ENCODE peak calls at places on chromosomes 5 and 9, in six cellular contexts. One of them, this sample, is unnamed. For H3K27me3, the result is how much of the 10 kb centered on the place peaks cover.

GRCh38 chr5:125176005-125176390 is 429.6 kb upstream of the ZNF608 start:
- DNase-seq in keratinocyte: no peak
- DNase-seq in gastrocnemius medialis: no peak
- DNase-seq in uterus: no peak
- DNase-seq in adrenal gland: no peak
- DNase-seq in cardiac muscle cell: no peak
- DNase-seq in this sample: no peak

GRCh38 chr5:103014983-103015382 is 105.0 kb downstream of the GIN1 start:
- DNase-seq in keratinocyte: no peak
- DNase-seq in gastrocnemius medialis: no peak
- DNase-seq in uterus: no peak
- DNase-seq in adrenal gland: no peak
- DNase-seq in cardiac muscle cell: peak
- DNase-seq in this sample: no peak

GRCh38 chr9:16236326-16236725 is 634.1 kb downstream of the BNC2 start:
- DNase-seq in keratinocyte: no peak
- DNase-seq in gastrocnemius medialis: peak
- DNase-seq in uterus: peak
- DNase-seq in adrenal gland: no peak
- DNase-seq in cardiac muscle cell: peak
- DNase-seq in this sample: no peak

GRCh38 chr5:124513216-124513615 is 233.2 kb downstream of the ZNF608 start:
- DNase-seq in keratinocyte: no peak
- DNase-seq in gastrocnemius medialis: no peak
- DNase-seq in uterus: no peak
- DNase-seq in adrenal gland: no peak
- DNase-seq in cardiac muscle cell: peak
- DNase-seq in this sample: peak

GRCh38 chr9:68685770-68686169 is 19.3 kb upstream of the PIP5K1B start:
- DNase-seq in keratinocyte: no peak
- DNase-seq in gastrocnemius medialis: no peak
- DNase-seq in uterus: no peak
- DNase-seq in adrenal gland: peak
- DNase-seq in cardiac muscle cell: peak
- DNase-seq in this sample: no peak

GRCh38 chr9:33924978-33925797 is 108.2 kb downstream of the UBE2R2 start:
- DNase-seq in keratinocyte: no peak
- DNase-seq in gastrocnemius medialis: peak
- DNase-seq in uterus: peak
- DNase-seq in adrenal gland: peak
- DNase-seq in cardiac muscle cell: peak
- DNase-seq in this sample: peak

GRCh38 chr9:86546712-86547111 is 192.5 kb upstream of the TUT7 start:
- DNase-seq in keratinocyte: no peak
- DNase-seq in gastrocnemius medialis: peak
- DNase-seq in uterus: no peak
- DNase-seq in adrenal gland: no peak
- DNase-seq in cardiac muscle cell: no peak
- DNase-seq in this sample: no peak

GRCh38 chr9:33737811-33738606 is 57.4 kb upstream of the PRSS3 start:
- DNase-seq in keratinocyte: peak
- DNase-seq in gastrocnemius medialis: no peak
- DNase-seq in uterus: no peak
- DNase-seq in adrenal gland: peak
- DNase-seq in cardiac muscle cell: peak
- DNase-seq in this sample: peak

GRCh38 chr9:28329323-28329722 is 756.0 kb upstream of the C9orf72 start:
- DNase-seq in keratinocyte: no peak
- DNase-seq in gastrocnemius medialis: no peak
- DNase-seq in uterus: no peak
- DNase-seq in adrenal gland: no peak
- DNase-seq in cardiac muscle cell: no peak
- DNase-seq in this sample: no peak

GRCh38 chr5:39570418-39571027 is 145.7 kb upstream of the DAB2 start:
- DNase-seq in keratinocyte: no peak
- DNase-seq in gastrocnemius medialis: no peak
- DNase-seq in uterus: no peak
- DNase-seq in adrenal gland: no peak
- DNase-seq in cardiac muscle cell: peak
- DNase-seq in this sample: no peak

GRCh38 chr5:176773408-176774035 is 36.8 kb upstream of the UNC5A start:
- DNase-seq in keratinocyte: no peak
- DNase-seq in gastrocnemius medialis: no peak
- DNase-seq in uterus: no peak
- DNase-seq in adrenal gland: no peak
- DNase-seq in cardiac muscle cell: no peak
- DNase-seq in this sample: no peak

GRCh38 chr5:176776141-176776865 is 34.1 kb upstream of the UNC5A start:
- DNase-seq in keratinocyte: no peak
- DNase-seq in gastrocnemius medialis: no peak
- DNase-seq in uterus: no peak
- DNase-seq in adrenal gland: no peak
- DNase-seq in cardiac muscle cell: no peak
- DNase-seq in this sample: no peak

GRCh38 chr5:176772271-176773210 is 37.8 kb upstream of the UNC5A start:
- DNase-seq in keratinocyte: no peak
- DNase-seq in gastrocnemius medialis: no peak
- DNase-seq in uterus: no peak
- DNase-seq in adrenal gland: no peak
- DNase-seq in cardiac muscle cell: no peak
- DNase-seq in this sample: no peak

GRCh38 chr5:176775409-176775808 is 35.0 kb upstream of the UNC5A start:
- DNase-seq in keratinocyte: no peak
- DNase-seq in gastrocnemius medialis: no peak
- DNase-seq in uterus: no peak
- DNase-seq in adrenal gland: no peak
- DNase-seq in cardiac muscle cell: no peak
- DNase-seq in this sample: no peak

GRCh38 chr5:176774216-176775171 is 35.9 kb upstream of the UNC5A start:
- DNase-seq in keratinocyte: no peak
- DNase-seq in gastrocnemius medialis: no peak
- DNase-seq in uterus: no peak
- DNase-seq in adrenal gland: no peak
- DNase-seq in cardiac muscle cell: no peak
- DNase-seq in this sample: no peak
- H3K27me3 ChIP-seq in keratinocyte: under half
- H3K27me3 ChIP-seq in gastrocnemius medialis: under half
- H3K27me3 ChIP-seq in uterus: under half
- H3K27me3 ChIP-seq in adrenal gland: under half
- H3K27me3 ChIP-seq in cardiac muscle cell: under half
- H3K27me3 ChIP-seq in this sample: under half

DNA sequence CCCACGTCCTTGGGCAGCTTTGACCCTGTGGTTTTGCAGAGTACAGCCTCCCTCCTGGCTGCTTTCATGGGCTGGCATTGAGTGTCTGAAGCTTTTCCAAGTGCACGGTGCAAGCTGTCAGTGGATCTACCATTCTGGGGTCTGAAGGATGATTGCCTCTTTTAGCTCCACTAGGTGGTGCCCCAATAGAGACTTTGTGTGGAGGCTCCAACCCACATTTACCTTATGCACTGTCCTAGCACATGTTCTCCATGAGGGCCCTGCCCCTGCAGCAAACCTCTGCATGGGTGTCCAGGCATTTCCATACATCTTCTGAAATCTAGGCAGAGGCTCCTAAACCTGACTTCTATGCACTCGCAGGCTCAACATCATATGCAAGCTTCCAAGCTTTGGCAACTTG is 644.2 kb upstream of the CDH9 start:
- DNase-seq in keratinocyte: no peak
- DNase-seq in gastrocnemius medialis: no peak
- DNase-seq in uterus: no peak
- DNase-seq in adrenal gland: no peak
- DNase-seq in cardiac muscle cell: peak
- DNase-seq in this sample: no peak
- TF ChIP-seq CTCF in keratinocyte: no peak
- TF ChIP-seq CTCF in gastrocnemius medialis: no peak
- TF ChIP-seq CTCF in uterus: no peak
- TF ChIP-seq CTCF in adrenal gland: no peak
- TF ChIP-seq CTCF in cardiac muscle cell: peak
- TF ChIP-seq CTCF in this sample: peak

GRCh38 chr5:43041669-43042175 is 1.6 kb upstream of the ANXA2R start:
- DNase-seq in keratinocyte: no peak
- DNase-seq in gastrocnemius medialis: peak
- DNase-seq in uterus: peak
- DNase-seq in adrenal gland: peak
- DNase-seq in cardiac muscle cell: peak
- DNase-seq in this sample: no peak

GRCh38 chr5:43040287-43041098 is at the start of gene ANXA2R:
- DNase-seq in keratinocyte: peak
- DNase-seq in gastrocnemius medialis: peak
- DNase-seq in uterus: peak
- DNase-seq in adrenal gland: peak
- DNase-seq in cardiac muscle cell: peak
- DNase-seq in this sample: no peak

GRCh38 chr5:43042176-43042625 is 2.1 kb upstream of the ANXA2R start:
- DNase-seq in keratinocyte: no peak
- DNase-seq in gastrocnemius medialis: peak
- DNase-seq in uterus: peak
- DNase-seq in adrenal gland: peak
- DNase-seq in cardiac muscle cell: peak
- DNase-seq in this sample: no peak

GRCh38 chr5:43039468-43040286 is 442 bp downstream of the ANXA2R start:
- DNase-seq in keratinocyte: no peak
- DNase-seq in gastrocnemius medialis: peak
- DNase-seq in uterus: peak
- DNase-seq in adrenal gland: peak
- DNase-seq in cardiac muscle cell: peak
- DNase-seq in this sample: no peak

GRCh38 chr5:43041131-43041668 is 1.1 kb upstream of the ANXA2R start:
- DNase-seq in keratinocyte: no peak
- DNase-seq in gastrocnemius medialis: peak
- DNase-seq in uterus: peak
- DNase-seq in adrenal gland: no peak
- DNase-seq in cardiac muscle cell: no peak
- DNase-seq in this sample: no peak
- H3K27me3 ChIP-seq in keratinocyte: under half
- H3K27me3 ChIP-seq in gastrocnemius medialis: under half
- H3K27me3 ChIP-seq in uterus: under half
- H3K27me3 ChIP-seq in adrenal gland: under half
- H3K27me3 ChIP-seq in cardiac muscle cell: half or more
- H3K27me3 ChIP-seq in this sample: under half

DNA sequence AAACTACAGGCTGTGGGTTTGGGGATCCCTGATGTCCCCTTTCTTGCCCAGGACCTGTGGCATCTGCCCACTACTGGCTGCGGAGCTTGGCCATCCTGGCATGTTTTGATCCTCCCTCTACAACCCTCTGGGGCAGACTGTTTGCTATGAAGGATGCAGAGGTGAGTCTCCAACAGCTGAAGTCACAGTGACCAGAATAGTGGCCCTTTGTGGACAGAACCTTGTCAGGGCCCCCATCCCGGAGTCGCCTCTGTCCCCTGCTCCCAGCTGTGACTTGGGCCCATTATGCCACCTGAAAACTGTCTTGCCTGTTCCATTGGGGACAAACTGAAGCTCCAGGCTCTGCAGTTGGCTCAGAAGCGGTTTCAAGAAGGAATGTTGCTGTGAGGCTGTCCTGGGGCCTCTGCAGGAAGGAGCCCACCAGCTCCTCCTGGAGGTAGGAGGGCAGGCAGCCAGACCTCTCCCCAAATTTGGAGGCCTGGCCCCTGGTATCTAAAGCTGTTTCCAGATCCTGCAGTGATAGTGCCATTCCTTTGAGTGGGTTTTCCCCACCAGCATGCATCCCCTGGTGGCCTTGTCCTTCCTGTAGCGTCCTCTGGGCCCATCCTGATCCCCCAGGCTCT is 93.3 kb downstream of the BARX1 start:
- DNase-seq in keratinocyte: no peak
- DNase-seq in gastrocnemius medialis: no peak
- DNase-seq in uterus: no peak
- DNase-seq in adrenal gland: no peak
- DNase-seq in cardiac muscle cell: no peak
- DNase-seq in this sample: no peak
- TF ChIP-seq CTCF in keratinocyte: no peak
- TF ChIP-seq CTCF in gastrocnemius medialis: no peak
- TF ChIP-seq CTCF in uterus: no peak
- TF ChIP-seq CTCF in adrenal gland: no peak
- TF ChIP-seq CTCF in cardiac muscle cell: no peak
- TF ChIP-seq CTCF in this sample: no peak

GRCh38 chr9:93945400-93946337 is 9.5 kb downstream of the BARX1 start:
- DNase-seq in keratinocyte: no peak
- DNase-seq in gastrocnemius medialis: no peak
- DNase-seq in uterus: no peak
- DNase-seq in adrenal gland: no peak
- DNase-seq in cardiac muscle cell: no peak
- DNase-seq in this sample: no peak
- H3K27me3 ChIP-seq in keratinocyte: half or more
- H3K27me3 ChIP-seq in gastrocnemius medialis: half or more
- H3K27me3 ChIP-seq in uterus: under half
- H3K27me3 ChIP-seq in adrenal gland: half or more
- H3K27me3 ChIP-seq in cardiac muscle cell: half or more
- H3K27me3 ChIP-seq in this sample: half or more

GRCh38 chr9:126701820-126702500 is 88.2 kb downstream of the LMX1B start:
- DNase-seq in keratinocyte: no peak
- DNase-seq in gastrocnemius medialis: no peak
- DNase-seq in uterus: no peak
- DNase-seq in adrenal gland: peak
- DNase-seq in cardiac muscle cell: no peak
- DNase-seq in this sample: no peak

GRCh38 chr9:126704157-126704941 is 90.6 kb downstream of the LMX1B start:
- DNase-seq in keratinocyte: no peak
- DNase-seq in gastrocnemius medialis: no peak
- DNase-seq in uterus: peak
- DNase-seq in adrenal gland: peak
- DNase-seq in cardiac muscle cell: peak
- DNase-seq in this sample: peak

GRCh38 chr9:126700903-126701819 is 87.4 kb downstream of the LMX1B start:
- DNase-seq in keratinocyte: no peak
- DNase-seq in gastrocnemius medialis: no peak
- DNase-seq in uterus: no peak
- DNase-seq in adrenal gland: no peak
- DNase-seq in cardiac muscle cell: no peak
- DNase-seq in this sample: no peak

GRCh38 chr9:126703330-126704156 is 89.8 kb downstream of the LMX1B start:
- DNase-seq in keratinocyte: no peak
- DNase-seq in gastrocnemius medialis: no peak
- DNase-seq in uterus: no peak
- DNase-seq in adrenal gland: peak
- DNase-seq in cardiac muscle cell: no peak
- DNase-seq in this sample: no peak

DNA sequence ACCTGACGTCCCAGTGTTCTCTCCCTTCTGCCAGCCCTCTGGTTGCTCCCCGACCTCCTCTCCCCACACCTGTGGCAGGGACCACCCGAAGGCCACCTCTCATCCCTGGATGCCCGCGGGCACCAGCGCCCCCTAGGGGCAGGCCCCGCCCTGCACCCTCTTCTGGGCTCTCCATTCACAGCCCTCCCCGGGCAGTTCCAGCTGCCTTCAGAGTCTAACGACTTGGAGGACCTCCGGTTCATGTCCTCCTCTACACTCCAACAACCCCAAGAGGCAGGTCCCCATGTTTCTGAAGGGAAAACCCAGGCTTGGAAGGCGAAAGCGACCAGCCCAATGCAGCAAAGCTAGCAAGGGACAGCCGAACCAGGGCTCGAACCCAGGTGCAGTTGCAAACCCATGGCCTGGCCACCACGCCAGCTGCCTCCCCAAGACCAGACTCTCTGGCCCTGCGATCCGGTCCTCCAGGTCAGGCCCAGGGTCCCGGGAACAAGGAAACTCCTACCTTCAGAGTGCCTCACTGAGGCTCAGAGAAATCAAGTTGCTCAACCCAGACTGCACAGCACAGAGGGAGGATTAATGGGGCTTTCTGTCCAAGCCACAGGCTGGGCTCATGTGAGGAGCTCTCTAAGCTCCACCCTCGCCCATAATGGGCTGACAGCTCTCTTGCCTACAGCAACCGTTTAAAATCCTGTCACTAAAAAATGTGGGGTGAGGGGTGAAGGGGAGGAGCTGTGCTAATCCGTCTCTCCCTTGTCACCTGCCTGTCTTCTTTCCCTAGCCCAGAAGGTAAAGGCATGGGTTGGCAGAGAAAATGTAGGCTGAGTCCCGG is 89.0 kb downstream of the LMX1B start:
- DNase-seq in keratinocyte: no peak
- DNase-seq in gastrocnemius medialis: no peak
- DNase-seq in uterus: no peak
- DNase-seq in adrenal gland: peak
- DNase-seq in cardiac muscle cell: no peak
- DNase-seq in this sample: no peak
- TF ChIP-seq CTCF in keratinocyte: peak
- TF ChIP-seq CTCF in gastrocnemius medialis: no peak
- TF ChIP-seq CTCF in uterus: no peak
- TF ChIP-seq CTCF in adrenal gland: no peak
- TF ChIP-seq CTCF in cardiac muscle cell: peak
- TF ChIP-seq CTCF in this sample: peak